ENCODE peak calls at places on chromosome 10, in eight cellular contexts. One of them, this sample, is unnamed.

GRCh38 chr10:8787649-8788048 is 733.2 kb downstream of the GATA3 start:
- DNase-seq in transverse colon: no peak
- DNase-seq in H1: no peak
- DNase-seq in HCT116: no peak
- DNase-seq in suprapubic skin: no peak
- DNase-seq in K562: no peak
- DNase-seq in sigmoid colon: no peak
- DNase-seq in endothelial cell of umbilical vein: no peak
- DNase-seq in this sample: no peak

GRCh38 chr10:54854843-54855242 is 53.8 kb upstream of the PCDH15 start:
- DNase-seq in transverse colon: no peak
- DNase-seq in H1: no peak
- DNase-seq in HCT116: no peak
- DNase-seq in suprapubic skin: no peak
- DNase-seq in K562: no peak
- DNase-seq in sigmoid colon: no peak
- DNase-seq in endothelial cell of umbilical vein: no peak
- DNase-seq in this sample: no peak

GRCh38 chr10:127612-128432 is 7.4 kb upstream of the ZMYND11 start:
- DNase-seq in transverse colon: peak; percentile 27
- DNase-seq in H1: no peak
- DNase-seq in HCT116: no peak
- DNase-seq in suprapubic skin: no peak
- DNase-seq in K562: no peak
- DNase-seq in sigmoid colon: no peak
- DNase-seq in endothelial cell of umbilical vein: peak; percentile 77
- DNase-seq in this sample: no peak

GRCh38 chr10:68633816-68634466 is 73.8 kb downstream of the TET1 start:
- DNase-seq in transverse colon: no peak
- DNase-seq in H1: no peak
- DNase-seq in HCT116: no peak
- DNase-seq in suprapubic skin: no peak
- DNase-seq in K562: no peak
- DNase-seq in sigmoid colon: no peak
- DNase-seq in endothelial cell of umbilical vein: no peak
- DNase-seq in this sample: no peak

GRCh38 chr10:5946786-5947185 is 30.6 kb downstream of the IL15RA start:
- DNase-seq in transverse colon: no peak
- DNase-seq in H1: no peak
- DNase-seq in HCT116: no peak
- DNase-seq in suprapubic skin: no peak
- DNase-seq in K562: no peak
- DNase-seq in sigmoid colon: peak; percentile 64
- DNase-seq in endothelial cell of umbilical vein: no peak
- DNase-seq in this sample: no peak

GRCh38 chr10:13614530-13615332 is 28.0 kb downstream of the PRPF18 start:
- DNase-seq in transverse colon: no peak
- DNase-seq in H1: peak; percentile 51
- DNase-seq in HCT116: no peak
- DNase-seq in suprapubic skin: no peak
- DNase-seq in K562: no peak
- DNase-seq in sigmoid colon: no peak
- DNase-seq in endothelial cell of umbilical vein: no peak
- DNase-seq in this sample: no peak

GRCh38 chr10:112956631-112957350 is 6.7 kb downstream of the TCF7L2 start:
- DNase-seq in transverse colon: peak; percentile 35
- DNase-seq in H1: no peak
- DNase-seq in HCT116: no peak
- DNase-seq in suprapubic skin: no peak
- DNase-seq in K562: no peak
- DNase-seq in sigmoid colon: peak; percentile 59
- DNase-seq in endothelial cell of umbilical vein: peak; percentile 55
- DNase-seq in this sample: no peak

GRCh38 chr10:101617102-101617823 is 29.1 kb downstream of the DPCD start:
- DNase-seq in transverse colon: no peak
- DNase-seq in H1: no peak
- DNase-seq in HCT116: no peak
- DNase-seq in suprapubic skin: no peak
- DNase-seq in K562: peak; percentile 17
- DNase-seq in sigmoid colon: peak; percentile 35
- DNase-seq in endothelial cell of umbilical vein: no peak
- DNase-seq in this sample: no peak

GRCh38 chr10:99779335-99779734 is 3.1 kb upstream of the ABCC2 start:
- DNase-seq in transverse colon: no peak
- DNase-seq in H1: no peak
- DNase-seq in HCT116: no peak
- DNase-seq in suprapubic skin: no peak
- DNase-seq in K562: no peak
- DNase-seq in sigmoid colon: no peak
- DNase-seq in endothelial cell of umbilical vein: peak; percentile 95
- DNase-seq in this sample: no peak

GRCh38 chr10:23413629-23414089 is 25.2 kb upstream of the OTUD1 start:
- DNase-seq in transverse colon: no peak
- DNase-seq in H1: no peak
- DNase-seq in HCT116: no peak
- DNase-seq in suprapubic skin: no peak
- DNase-seq in K562: no peak
- DNase-seq in sigmoid colon: no peak
- DNase-seq in endothelial cell of umbilical vein: no peak
- DNase-seq in this sample: no peak

DNA sequence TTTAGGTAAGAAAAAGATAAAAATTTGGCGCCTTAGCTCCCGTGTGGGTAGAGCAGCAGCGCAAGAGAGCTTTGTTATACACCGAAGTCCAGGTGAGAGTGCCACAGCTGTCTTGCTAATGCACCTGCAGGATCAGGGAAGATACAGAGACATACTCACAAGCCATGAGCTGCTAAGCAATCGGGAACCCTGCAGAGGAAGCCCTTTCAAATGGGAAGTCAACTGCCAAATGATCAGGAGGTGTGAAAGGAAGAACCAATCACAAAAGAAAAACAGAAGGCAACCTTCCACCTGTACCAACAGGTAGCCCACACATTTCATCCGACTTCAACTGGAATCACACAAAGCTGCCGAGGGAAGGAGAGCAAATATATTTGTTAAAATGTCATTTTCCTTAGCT is 610.5 kb upstream of the PFKP start:
- DNase-seq in transverse colon: no peak
- DNase-seq in H1: peak; percentile 48
- DNase-seq in HCT116: no peak
- DNase-seq in suprapubic skin: no peak
- DNase-seq in K562: no peak
- DNase-seq in sigmoid colon: no peak
- DNase-seq in endothelial cell of umbilical vein: no peak
- DNase-seq in this sample: no peak
- TF ChIP-seq POLR2AphosphoS5 in transverse colon: no peak
- TF ChIP-seq POLR2AphosphoS5 in H1: no peak
- TF ChIP-seq POLR2AphosphoS5 in HCT116: no peak
- TF ChIP-seq POLR2AphosphoS5 in suprapubic skin: no peak
- TF ChIP-seq POLR2AphosphoS5 in K562: no peak
- TF ChIP-seq POLR2AphosphoS5 in sigmoid colon: no peak
- TF ChIP-seq POLR2AphosphoS5 in endothelial cell of umbilical vein: no peak
- TF ChIP-seq POLR2AphosphoS5 in this sample: no peak

GRCh38 chr10:3782456-3783312 is 2.3 kb downstream of the KLF6 start:
- DNase-seq in transverse colon: peak; percentile 64
- DNase-seq in H1: no peak
- DNase-seq in HCT116: no peak
- DNase-seq in suprapubic skin: peak; percentile 86
- DNase-seq in K562: peak; percentile 20
- DNase-seq in sigmoid colon: peak; percentile 91
- DNase-seq in endothelial cell of umbilical vein: peak; percentile 95
- DNase-seq in this sample: peak; percentile 97
- TF ChIP-seq POLR2A in transverse colon: peak; percentile 82
- TF ChIP-seq POLR2A in H1: no peak
- TF ChIP-seq POLR2A in HCT116: no peak
- TF ChIP-seq POLR2A in suprapubic skin: peak; percentile 57
- TF ChIP-seq POLR2A in K562: peak; percentile 6
- TF ChIP-seq POLR2A in sigmoid colon: no peak
- TF ChIP-seq POLR2A in endothelial cell of umbilical vein: peak; percentile 68
- TF ChIP-seq POLR2A in this sample: no peak

GRCh38 chr10:44316922-44317215 is 68.0 kb downstream of the CXCL12 start:
- DNase-seq in transverse colon: no peak
- DNase-seq in H1: no peak
- DNase-seq in HCT116: no peak
- DNase-seq in suprapubic skin: no peak
- DNase-seq in K562: no peak
- DNase-seq in sigmoid colon: no peak
- DNase-seq in endothelial cell of umbilical vein: no peak
- DNase-seq in this sample: peak; percentile 74

GRCh38 chr10:44314802-44315460 is 70.0 kb downstream of the CXCL12 start:
- DNase-seq in transverse colon: no peak
- DNase-seq in H1: no peak
- DNase-seq in HCT116: no peak
- DNase-seq in suprapubic skin: no peak
- DNase-seq in K562: no peak
- DNase-seq in sigmoid colon: no peak
- DNase-seq in endothelial cell of umbilical vein: no peak
- DNase-seq in this sample: peak; percentile 91

GRCh38 chr10:44313706-44314307 is 71.1 kb downstream of the CXCL12 start:
- DNase-seq in transverse colon: no peak
- DNase-seq in H1: no peak
- DNase-seq in HCT116: no peak
- DNase-seq in suprapubic skin: no peak
- DNase-seq in K562: no peak
- DNase-seq in sigmoid colon: no peak
- DNase-seq in endothelial cell of umbilical vein: no peak
- DNase-seq in this sample: peak; percentile 64

GRCh38 chr10:44317856-44318255 is 67.0 kb downstream of the CXCL12 start:
- DNase-seq in transverse colon: no peak
- DNase-seq in H1: no peak
- DNase-seq in HCT116: no peak
- DNase-seq in suprapubic skin: no peak
- DNase-seq in K562: no peak
- DNase-seq in sigmoid colon: no peak
- DNase-seq in endothelial cell of umbilical vein: no peak
- DNase-seq in this sample: peak; percentile 22

DNA sequence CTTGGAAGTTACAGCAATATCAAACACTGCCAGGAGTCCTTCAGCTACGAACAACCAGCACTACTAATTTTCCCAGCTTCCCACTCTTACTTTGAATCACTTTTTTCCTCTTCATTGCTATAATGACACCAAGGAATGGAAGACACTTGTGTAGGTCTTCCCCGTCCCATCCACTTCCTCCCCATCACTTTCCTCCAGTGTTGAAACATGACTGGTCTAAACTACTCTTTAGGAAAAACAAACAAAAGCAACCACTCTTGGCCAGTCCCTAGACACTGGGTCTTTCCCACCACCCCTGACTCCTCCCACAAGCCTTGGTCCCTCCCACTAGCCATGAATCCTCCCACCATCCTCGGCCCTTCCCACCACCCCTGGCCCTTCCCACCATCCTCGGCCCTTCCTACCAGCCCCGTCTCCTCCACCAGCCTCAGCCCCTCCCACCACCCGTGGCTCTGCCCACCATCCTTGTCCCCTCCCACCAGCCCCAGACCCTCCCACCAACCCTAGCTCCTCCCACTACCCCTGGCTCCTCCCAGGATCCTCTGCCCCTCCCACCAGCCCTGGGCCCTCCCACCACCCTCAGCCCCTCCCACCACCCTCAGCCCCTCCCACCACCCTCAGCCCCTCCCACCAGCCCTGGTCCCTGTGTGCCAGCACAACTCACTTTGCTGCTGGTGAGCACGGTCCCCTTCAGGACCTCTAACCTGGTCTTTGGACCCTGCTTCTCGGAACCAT is 68.5 kb downstream of the CXCL12 start:
- DNase-seq in transverse colon: no peak
- DNase-seq in H1: peak; percentile 74
- DNase-seq in HCT116: peak; percentile 75
- DNase-seq in suprapubic skin: no peak
- DNase-seq in K562: peak; percentile 97
- DNase-seq in sigmoid colon: no peak
- DNase-seq in endothelial cell of umbilical vein: no peak
- DNase-seq in this sample: no peak
- H3K27ac ChIP-seq in transverse colon: no peak overlapping the region
- H3K27ac ChIP-seq in H1: no peak overlapping the region
- H3K27ac ChIP-seq in HCT116: no peak overlapping the region
- H3K27ac ChIP-seq in suprapubic skin: no peak overlapping the region
- H3K27ac ChIP-seq in K562: no peak overlapping the region
- H3K27ac ChIP-seq in sigmoid colon: no peak overlapping the region
- H3K27ac ChIP-seq in endothelial cell of umbilical vein: no peak overlapping the region
- H3K27ac ChIP-seq in this sample: no peak overlapping the region

GRCh38 chr10:49539320-49539885 is 482 bp upstream of the ERCC6 start:
- DNase-seq in transverse colon: peak; percentile 57
- DNase-seq in H1: peak; percentile 57
- DNase-seq in HCT116: peak; percentile 18
- DNase-seq in suprapubic skin: peak; percentile 67
- DNase-seq in K562: peak; percentile 62
- DNase-seq in sigmoid colon: peak; percentile 66
- DNase-seq in endothelial cell of umbilical vein: peak; percentile 85
- DNase-seq in this sample: no peak
- TF ChIP-seq POLR2AphosphoS5 in transverse colon: no peak
- TF ChIP-seq POLR2AphosphoS5 in H1: peak; percentile 28
- TF ChIP-seq POLR2AphosphoS5 in HCT116: no peak
- TF ChIP-seq POLR2AphosphoS5 in suprapubic skin: no peak
- TF ChIP-seq POLR2AphosphoS5 in K562: no peak
- TF ChIP-seq POLR2AphosphoS5 in sigmoid colon: no peak
- TF ChIP-seq POLR2AphosphoS5 in endothelial cell of umbilical vein: no peak
- TF ChIP-seq POLR2AphosphoS5 in this sample: no peak

GRCh38 chr10:95176101-95176500 is 17.9 kb upstream of the ACSM6 start:
- DNase-seq in transverse colon: no peak
- DNase-seq in H1: no peak
- DNase-seq in HCT116: no peak
- DNase-seq in suprapubic skin: no peak
- DNase-seq in K562: no peak
- DNase-seq in sigmoid colon: no peak
- DNase-seq in endothelial cell of umbilical vein: no peak
- DNase-seq in this sample: no peak
- TF ChIP-seq POLR2A in transverse colon: no peak
- TF ChIP-seq POLR2A in H1: no peak
- TF ChIP-seq POLR2A in HCT116: no peak
- TF ChIP-seq POLR2A in suprapubic skin: no peak
- TF ChIP-seq POLR2A in K562: no peak
- TF ChIP-seq POLR2A in sigmoid colon: no peak
- TF ChIP-seq POLR2A in endothelial cell of umbilical vein: no peak
- TF ChIP-seq POLR2A in this sample: no peak

GRCh38 chr10:61059636-61060035 is 115.7 kb upstream of the RHOBTB1 start:
- DNase-seq in transverse colon: no peak
- DNase-seq in H1: no peak
- DNase-seq in HCT116: no peak
- DNase-seq in suprapubic skin: no peak
- DNase-seq in K562: no peak
- DNase-seq in sigmoid colon: no peak
- DNase-seq in endothelial cell of umbilical vein: peak; percentile 89
- DNase-seq in this sample: no peak
- H3K27ac ChIP-seq in transverse colon: no peak overlapping the region
- H3K27ac ChIP-seq in H1: no peak overlapping the region
- H3K27ac ChIP-seq in HCT116: no peak overlapping the region
- H3K27ac ChIP-seq in suprapubic skin: no peak overlapping the region
- H3K27ac ChIP-seq in K562: no peak overlapping the region
- H3K27ac ChIP-seq in sigmoid colon: no peak overlapping the region
- H3K27ac ChIP-seq in endothelial cell of umbilical vein: no peak overlapping the region
- H3K27ac ChIP-seq in this sample: no peak overlapping the region

GRCh38 chr10:71712572-71713134 is 6.9 kb downstream of the C10orf105 start:
- DNase-seq in transverse colon: no peak
- DNase-seq in H1: no peak
- DNase-seq in HCT116: no peak
- DNase-seq in suprapubic skin: no peak
- DNase-seq in K562: peak; percentile 56
- DNase-seq in sigmoid colon: no peak
- DNase-seq in endothelial cell of umbilical vein: no peak
- DNase-seq in this sample: no peak
- TF ChIP-seq POLR2AphosphoS5 in transverse colon: no peak
- TF ChIP-seq POLR2AphosphoS5 in H1: no peak
- TF ChIP-seq POLR2AphosphoS5 in HCT116: no peak
- TF ChIP-seq POLR2AphosphoS5 in suprapubic skin: no peak
- TF ChIP-seq POLR2AphosphoS5 in K562: no peak
- TF ChIP-seq POLR2AphosphoS5 in sigmoid colon: no peak
- TF ChIP-seq POLR2AphosphoS5 in endothelial cell of umbilical vein: no peak
- TF ChIP-seq POLR2AphosphoS5 in this sample: no peak